ENCODE peak calls at places on chromosomes 11 and 22, in eight cellular contexts. N is kidney glomerular epithelial cell; B is HL-60; Z is psoas muscle; C is NAMALWA; E is fibroblast of pulmonary artery; P is stimulated activated CD8-positive, alpha-beta memory T cell treated with anti-CD3 and anti-CD28 coated beads, Interleukin-4, amount 100 ng/mL, for 48 hours; F is caudate nucleus. M is an unnamed sample.

GRCh38 chr11:70756756-70757155 is 358.4 kb downstream of the CTTN start:
- DNase-seq in N (no peak), E (no peak), B (no peak), C (no peak), F (no peak), Z (no peak), P (no peak), M (no peak)

GRCh38 chr11:127632971-127633680 is 632.6 kb upstream of the KIRREL3 start:
- DNase-seq in F (no peak), E (no peak), P (no peak), N (no peak), Z (no peak), B (no peak), C (no peak), M (no peak)

GRCh38 chr11:46363455-46363920 is 16.2 kb downstream of the DGKZ start:
- DNase-seq in P (no peak), B (no peak), F (peak; percentile 77), E (no peak), N (no peak), C (no peak), Z (peak; percentile 86), M (peak; percentile 75)

GRCh38 chr22:20429254-20430100 is 8.1 kb downstream of the SCARF2 start:
- DNase-seq in P (peak; percentile 85), Z (no peak), N (no peak), F (no peak), C (peak; percentile 45), B (peak; percentile 64), E (no peak), M (peak; percentile 76)

GRCh38 chr22:24803064-24803542 is 2.9 kb upstream of the SGSM1 start:
- DNase-seq in Z (peak; percentile 40), B (peak; percentile 19), C (peak; percentile 52), F (peak; percentile 7), P (peak; percentile 82), N (no peak), E (peak; percentile 49), M (peak; percentile 59)

GRCh38 chr11:112555491-112556364 is 295.1 kb upstream of the PLET1 start:
- DNase-seq in B (peak; percentile 49), F (peak; percentile 63), E (peak; percentile 49), C (peak; percentile 61), Z (peak; percentile 54), N (peak; percentile 21), P (peak; percentile 90), M (peak; percentile 71)

GRCh38 chr11:36056160-36056751 is 112.4 kb downstream of the LDLRAD3 start:
- DNase-seq in N (no peak), C (peak; percentile 6), E (peak; percentile 80), F (no peak), B (peak; percentile 18), Z (no peak), P (no peak), M (no peak)

GRCh38 chr11:104534268-104534667 is 364.0 kb downstream of the CASP12 start:
- DNase-seq in P (no peak), C (no peak), F (no peak), N (peak; percentile 22), Z (no peak), E (peak; percentile 79), B (no peak), M (no peak)

GRCh38 chr22:17791196-17791595 is 16.9 kb upstream of the BID start:
- DNase-seq in C (no peak), Z (no peak), F (no peak), N (no peak), B (no peak), P (no peak), E (no peak), M (no peak)

GRCh38 chr22:39013923-39014722 is at the start of gene APOBEC3C:
- DNase-seq in B (peak; percentile 87), N (peak; percentile 85), P (peak; percentile 85), F (no peak), E (peak; percentile 88), C (peak; percentile 72), Z (peak; percentile 77), M (peak; percentile 77)

GRCh38 chr11:44681698-44682097 is 45.1 kb upstream of the TSPAN18 start:
- DNase-seq in Z (no peak), N (peak; percentile 44), B (no peak), P (no peak), E (peak; percentile 55), C (no peak), F (no peak), M (no peak)

GRCh38 chr11:82937554-82937953 is 36.0 kb downstream of the DDIAS start:
- DNase-seq in Z (no peak), P (no peak), E (no peak), B (no peak), N (no peak), F (no peak), C (no peak), M (no peak)

GRCh38 chr11:80855975-80856524 is 1415.2 kb upstream of the TENM4 start:
- DNase-seq in E (peak; percentile 32), N (peak; percentile 29), B (no peak), P (no peak), F (no peak), Z (no peak), C (no peak), M (no peak)

M was measured in left ventricle myocardium superior.